ENCODE peak calls at places on chromosomes 5 and 9, in nine cellular contexts. J is mammary epithelial cell, T is right cardiac atrium, S is foreskin keratinocyte, U is Panc1, P is uterus, L is H9, F is RWPE1, G is mesendoderm. K is an unnamed sample.
A peak's percentile ranks its signal among the peaks of the same experiment; 100 is the strongest.

GRCh38 chr5:177403194-177403825 is 2.8 kb upstream of the PFN3 start:
- DNase-seq in J (peak; percentile 19), T (no peak), S (peak; percentile 64), U (no peak), P (no peak), L (peak; percentile 72), F (peak; percentile 69), G (peak; percentile 36), K (no peak)

GRCh38 chr9:137607141-137607857 is 1.8 kb downstream of the ARRDC1 start:
- DNase-seq in J (no peak), T (peak; percentile 75), S (peak; percentile 11), U (no peak), P (no peak), L (no peak), F (no peak), G (no peak), K (no peak)

GRCh38 chr5:179867476-179867875 is 8.9 kb upstream of the MRNIP start:
- DNase-seq in J (no peak), T (no peak), S (no peak), U (no peak), P (no peak), L (no peak), F (no peak), G (no peak), K (no peak)

GRCh38 chr9:76453785-76454184 is 5.2 kb upstream of the GCNT1 start:
- DNase-seq in J (peak; percentile 29), T (no peak), S (peak; percentile 26), U (no peak), P (no peak), L (no peak), F (no peak), G (no peak), K (no peak)

GRCh38 chr5:10875201-10875768 is 114.3 kb upstream of the DAP start:
- DNase-seq in J (no peak), T (no peak), S (no peak), U (no peak), P (no peak), L (no peak), F (no peak), G (no peak), K (no peak)

GRCh38 chr5:1011226-1011631 is 2.6 kb downstream of the NKD2 start:
- DNase-seq in J (no peak), T (peak; percentile 49), S (no peak), U (no peak), P (no peak), L (peak; percentile 85), F (peak; percentile 71), G (peak; percentile 79), K (no peak)

GRCh38 chr9:738209-738915 is 103.1 kb upstream of the DMRT1 start:
- DNase-seq in J (peak; percentile 94), T (peak; percentile 77), S (peak; percentile 95), U (no peak), P (peak; percentile 77), L (no peak), F (peak; percentile 70), G (no peak), K (peak; percentile 14)

GRCh38 chr5:74504463-74504862 is 136.1 kb downstream of the ENC1 start:
- DNase-seq in J (no peak), T (no peak), S (no peak), U (no peak), P (no peak), L (no peak), F (no peak), G (no peak), K (no peak)

GRCh38 chr5:63962345-63962744 is at the start of gene HTR1A:
- DNase-seq in J (no peak), T (no peak), S (no peak), U (no peak), P (no peak), L (no peak), F (no peak), G (no peak), K (no peak)

GRCh38 chr5:72071906-72072305 is 35.4 kb upstream of the MAP1B start:
- DNase-seq in J (no peak), T (no peak), S (no peak), U (no peak), P (no peak), L (no peak), F (no peak), G (no peak), K (no peak)

GRCh38 chr9:137087409-137087925 is 682 bp downstream of the MAN1B1 start:
- DNase-seq in J (no peak), T (no peak), S (no peak), U (no peak), P (no peak), L (no peak), F (no peak), G (no peak), K (no peak)

DNA sequence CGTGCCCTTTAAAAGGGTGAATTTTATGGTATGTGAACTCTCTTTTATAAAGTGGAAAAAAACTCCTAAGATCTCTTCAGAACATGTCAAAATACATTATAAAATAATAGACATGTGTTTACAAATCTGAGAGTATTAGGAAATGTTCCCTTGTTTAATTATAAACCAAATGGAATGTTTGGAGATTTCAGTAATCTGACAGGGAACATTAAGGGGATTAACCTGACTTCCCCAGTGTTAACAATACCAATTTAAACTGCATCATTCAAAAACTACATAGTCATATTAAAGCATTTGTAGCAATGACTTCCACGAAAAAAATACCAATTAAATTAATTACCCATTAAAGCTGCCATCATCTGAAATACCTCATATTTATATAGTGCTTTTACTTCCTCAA is 1.6 kb upstream of the OCLN start:
- DNase-seq in J (no peak), T (no peak), S (no peak), U (no peak), P (no peak), L (no peak), F (no peak), G (no peak), K (no peak)
- H3K27ac ChIP-seq in J (no peak overlapping the region), T (no peak overlapping the region), S (no peak overlapping the region), U (no peak overlapping the region), P (no peak overlapping the region), L (no peak overlapping the region), F (no peak overlapping the region), G (no peak overlapping the region), K (no peak overlapping the region)

GRCh38 chr5:150503977-150504620 is 3.8 kb upstream of the NDST1 start:
- DNase-seq in J (no peak), T (peak; percentile 82), S (no peak), U (no peak), P (no peak), L (no peak), F (no peak), G (no peak), K (peak; percentile 84)
- H3K27ac ChIP-seq in J (no peak overlapping the region), T (peak overlapping the region; percentile 96), S (no peak overlapping the region), U (peak overlapping the region; percentile 76), P (no peak overlapping the region), L (no peak overlapping the region), F (peak overlapping the region; percentile 97), G (no peak overlapping the region), K (peak overlapping the region; percentile 99)

DNA sequence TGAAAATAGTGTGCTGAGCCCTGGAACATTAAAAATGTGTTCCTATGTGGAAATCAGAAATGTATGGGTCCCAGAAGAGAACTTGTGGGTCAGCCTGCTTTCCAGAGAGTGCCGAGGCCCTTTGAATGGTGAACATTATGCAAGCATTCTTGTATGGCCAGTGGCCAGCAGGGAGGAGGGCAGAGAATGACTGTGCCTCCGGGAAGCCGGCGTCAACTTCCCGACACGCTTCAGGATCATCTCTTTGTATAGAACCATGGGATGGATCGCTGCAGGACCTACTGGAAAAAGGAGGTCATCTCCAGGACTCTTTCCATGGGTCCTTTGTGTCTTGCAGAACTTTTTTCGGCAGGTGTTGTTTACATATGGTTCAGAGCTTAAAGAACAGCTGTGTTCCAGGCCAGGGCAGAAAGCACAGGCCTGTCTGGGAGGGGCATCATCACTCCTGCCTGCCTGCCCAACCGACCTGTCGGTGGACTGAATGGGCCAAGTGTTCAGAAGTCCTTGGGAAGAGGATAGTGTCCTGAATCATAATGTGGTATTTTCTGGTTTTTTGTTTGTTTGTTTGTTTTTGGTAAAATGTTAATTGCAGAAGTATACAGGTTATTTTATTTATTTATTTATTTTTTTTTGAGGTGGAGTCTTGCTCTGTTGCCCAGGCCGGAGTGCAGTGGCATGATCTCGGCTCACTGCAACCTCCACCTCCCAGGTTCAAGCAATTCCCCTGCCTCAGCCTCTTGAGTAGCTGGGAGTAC is 9.0 kb downstream of the PRRC2B start:
- DNase-seq in J (peak; percentile 79), T (peak; percentile 91), S (peak; percentile 58), U (no peak), P (peak; percentile 88), L (no peak), F (peak; percentile 85), G (no peak), K (peak; percentile 82)
- H3K27ac ChIP-seq in J (peak overlapping the region; percentile 31), T (peak overlapping the region; percentile 96), S (peak overlapping the region; percentile 10), U (peak overlapping the region; percentile 79), P (peak overlapping the region; percentile 42), L (no peak overlapping the region), F (peak overlapping the region; percentile 83), G (no peak overlapping the region), K (peak overlapping the region; percentile 76)

GRCh38 chr9:121262450-121262849 is 5.5 kb upstream of the GSN start:
- DNase-seq in J (no peak), T (no peak), S (no peak), U (no peak), P (no peak), L (no peak), F (no peak), G (no peak), K (no peak)
- H3K27ac ChIP-seq in J (no peak overlapping the region), T (no peak overlapping the region), S (no peak overlapping the region), U (no peak overlapping the region), P (peak overlapping the region; percentile 45), L (no peak overlapping the region), F (no peak overlapping the region), G (no peak overlapping the region), K (peak overlapping the region; percentile 11)